ENCODE peak calls at places on chromosomes 6 and 20, in nine cellular contexts. One of them, this sample, is unnamed.

GRCh38 chr20:11182715-11183114 is 508.9 kb upstream of the JAG1 start:
- DNase-seq in lung: peak
- DNase-seq in ureter: no peak
- DNase-seq in pancreas: no peak
- DNase-seq in fibroblast of lung: peak
- DNase-seq in adipocyte: peak
- DNase-seq in mammary epithelial cell: no peak
- DNase-seq in endothelial cell: no peak
- DNase-seq in epithelial cell of proximal tubule: no peak
- DNase-seq in this sample: no peak

GRCh38 chr6:146857180-146857959 is 258.6 kb downstream of the ADGB start:
- DNase-seq in lung: peak
- DNase-seq in ureter: peak
- DNase-seq in pancreas: peak
- DNase-seq in fibroblast of lung: peak
- DNase-seq in adipocyte: peak
- DNase-seq in mammary epithelial cell: peak
- DNase-seq in endothelial cell: peak
- DNase-seq in epithelial cell of proximal tubule: no peak
- DNase-seq in this sample: peak

GRCh38 chr20:47785321-47785899 is at the start of gene SULF2:
- DNase-seq in lung: no peak
- DNase-seq in ureter: no peak
- DNase-seq in pancreas: peak
- DNase-seq in fibroblast of lung: no peak
- DNase-seq in adipocyte: peak
- DNase-seq in mammary epithelial cell: peak
- DNase-seq in endothelial cell: peak
- DNase-seq in epithelial cell of proximal tubule: no peak
- DNase-seq in this sample: no peak

GRCh38 chr6:4607026-4607704 is 169.0 kb upstream of the CDYL start:
- DNase-seq in lung: no peak
- DNase-seq in ureter: peak
- DNase-seq in pancreas: no peak
- DNase-seq in fibroblast of lung: peak
- DNase-seq in adipocyte: peak
- DNase-seq in mammary epithelial cell: peak
- DNase-seq in endothelial cell: no peak
- DNase-seq in epithelial cell of proximal tubule: peak
- DNase-seq in this sample: no peak

GRCh38 chr20:13119583-13119982 is 101.5 kb upstream of the ISM1 start:
- DNase-seq in lung: peak
- DNase-seq in ureter: peak
- DNase-seq in pancreas: no peak
- DNase-seq in fibroblast of lung: peak
- DNase-seq in adipocyte: peak
- DNase-seq in mammary epithelial cell: peak
- DNase-seq in endothelial cell: peak
- DNase-seq in epithelial cell of proximal tubule: no peak
- DNase-seq in this sample: no peak

GRCh38 chr6:45921703-45922270 is 93.9 kb downstream of the CLIC5 start:
- DNase-seq in lung: no peak
- DNase-seq in ureter: no peak
- DNase-seq in pancreas: no peak
- DNase-seq in fibroblast of lung: no peak
- DNase-seq in adipocyte: no peak
- DNase-seq in mammary epithelial cell: no peak
- DNase-seq in endothelial cell: no peak
- DNase-seq in epithelial cell of proximal tubule: no peak
- DNase-seq in this sample: no peak

GRCh38 chr6:73121421-73121993 is 103.8 kb downstream of the KHDC1L start:
- DNase-seq in lung: no peak
- DNase-seq in ureter: no peak
- DNase-seq in pancreas: no peak
- DNase-seq in fibroblast of lung: peak
- DNase-seq in adipocyte: peak
- DNase-seq in mammary epithelial cell: peak
- DNase-seq in endothelial cell: no peak
- DNase-seq in epithelial cell of proximal tubule: no peak
- DNase-seq in this sample: no peak

GRCh38 chr20:54168961-54169862 is 4.6 kb downstream of the CYP24A1 start:
- DNase-seq in lung: no peak
- DNase-seq in ureter: no peak
- DNase-seq in pancreas: no peak
- DNase-seq in fibroblast of lung: no peak
- DNase-seq in adipocyte: no peak
- DNase-seq in mammary epithelial cell: no peak
- DNase-seq in endothelial cell: no peak
- DNase-seq in epithelial cell of proximal tubule: no peak
- DNase-seq in this sample: no peak

GRCh38 chr6:161346717-161347504 is 73.0 kb upstream of the AGPAT4 start:
- DNase-seq in lung: no peak
- DNase-seq in ureter: no peak
- DNase-seq in pancreas: no peak
- DNase-seq in fibroblast of lung: no peak
- DNase-seq in adipocyte: no peak
- DNase-seq in mammary epithelial cell: no peak
- DNase-seq in endothelial cell: no peak
- DNase-seq in epithelial cell of proximal tubule: no peak
- DNase-seq in this sample: no peak

GRCh38 chr20:41956316-41957050 is 338.3 kb upstream of the CHD6 start:
- DNase-seq in lung: no peak
- DNase-seq in ureter: no peak
- DNase-seq in pancreas: no peak
- DNase-seq in fibroblast of lung: no peak
- DNase-seq in adipocyte: no peak
- DNase-seq in mammary epithelial cell: no peak
- DNase-seq in endothelial cell: no peak
- DNase-seq in epithelial cell of proximal tubule: no peak
- DNase-seq in this sample: no peak

GRCh38 chr6:14728396-14729024 is 517.4 kb upstream of the JARID2 start:
- DNase-seq in lung: peak
- DNase-seq in ureter: no peak
- DNase-seq in pancreas: no peak
- DNase-seq in fibroblast of lung: peak
- DNase-seq in adipocyte: peak
- DNase-seq in mammary epithelial cell: peak
- DNase-seq in endothelial cell: no peak
- DNase-seq in epithelial cell of proximal tubule: no peak
- DNase-seq in this sample: no peak

GRCh38 chr6:30047220-30047619 is 13.8 kb upstream of the POLR1H start:
- DNase-seq in lung: no peak
- DNase-seq in ureter: no peak
- DNase-seq in pancreas: no peak
- DNase-seq in fibroblast of lung: no peak
- DNase-seq in adipocyte: no peak
- DNase-seq in mammary epithelial cell: no peak
- DNase-seq in endothelial cell: no peak
- DNase-seq in epithelial cell of proximal tubule: no peak
- DNase-seq in this sample: no peak

This sample was measured in 8988T.